ENCODE peak calls at places on chromosomes 7 and 10, in four cellular contexts. J is cardiac fibroblast, S is GM13977, L is nucleus accumbens. F is an unnamed sample.

GRCh38 chr10:79286318-79286951 is 60.8 kb upstream of the PPIF start:
- DNase-seq in S (peak), L (peak), J (peak), F (peak)

GRCh38 chr10:4947635-4948596 is 15.3 kb upstream of the AKR1C1 start:
- DNase-seq in S (no peak), J (peak), L (no peak), F (peak)

GRCh38 chr7:111942450-111943081 is 263.6 kb downstream of the DOCK4 start:
- DNase-seq in L (no peak), S (no peak), J (no peak), F (no peak)

GRCh38 chr7:22597845-22598244 is 97.9 kb upstream of the STEAP1B start:
- DNase-seq in J (peak), L (no peak), S (no peak), F (no peak)

GRCh38 chr10:53770903-53771302 is 998.3 kb upstream of the MBL2 start:
- DNase-seq in L (no peak), S (no peak), J (no peak), F (no peak)

GRCh38 chr10:3526721-3527120 is 258.3 kb downstream of the KLF6 start:
- DNase-seq in J (peak), L (no peak), S (no peak), F (no peak)

GRCh38 chr7:154424370-154424769 is 372.2 kb downstream of the DPP6 start:
- DNase-seq in J (no peak), L (peak), S (no peak), F (no peak)

GRCh38 chr10:45368181-45368580 is 5.8 kb upstream of the ALOX5 start:
- DNase-seq in S (no peak), J (no peak), L (no peak), F (no peak)

GRCh38 chr7:2175514-2175913 is 57.2 kb downstream of the MAD1L1 start:
- DNase-seq in L (no peak), S (no peak), J (peak), F (no peak)

GRCh38 chr7:84855758-84856157 is 331.1 kb downstream of the SEMA3D start:
- DNase-seq in L (no peak), J (no peak), S (no peak), F (no peak)

GRCh38 chr10:124737221-124737620 is 7.0 kb downstream of the FAM53B start:
- DNase-seq in S (no peak), L (no peak), J (no peak), F (no peak)

GRCh38 chr7:157337316-157338149 is 729 bp downstream of the DNAJB6 start:
- DNase-seq in S (peak), J (peak), L (peak), F (no peak)

F was measured in C1 segment of cervical spinal cord.